ENCODE peak calls at places on chromosomes 6 and 20, in six cellular contexts. E, C, I, W, G and H are unnamed samples.

GRCh38 chr20:35830264-35830663 is 58.4 kb downstream of the PHF20 start:
- DNase-seq in E (no peak), C (no peak), I (no peak), W (no peak), G (no peak), H (no peak)

GRCh38 chr6:122770835-122771601 is 8.5 kb upstream of the FABP7 start:
- DNase-seq in E (peak), C (no peak), I (no peak), W (peak), G (no peak), H (no peak)

GRCh38 chr6:106751501-106752252 is 122.3 kb downstream of the QRSL1 start:
- DNase-seq in E (peak), C (no peak), I (no peak), W (no peak), G (peak), H (no peak)

GRCh38 chr20:52171025-52171424 is 20.6 kb downstream of the ZFP64 start:
- DNase-seq in E (no peak), C (no peak), I (no peak), W (no peak), G (no peak), H (no peak)

GRCh38 chr6:128335963-128336362 is 184.4 kb downstream of the PTPRK start:
- DNase-seq in E (no peak), C (no peak), I (no peak), W (no peak), G (no peak), H (no peak)

GRCh38 chr6:3252861-3253596 is 5.7 kb upstream of the PSMG4 start:
- DNase-seq in E (no peak), C (no peak), I (no peak), W (peak), G (no peak), H (no peak)

GRCh38 chr6:112466378-112467151 is 119.4 kb downstream of the RFPL4B start:
- DNase-seq in E (no peak), C (no peak), I (no peak), W (peak), G (no peak), H (no peak)

GRCh38 chr20:47024461-47024937 is 129.9 kb downstream of the EYA2 start:
- DNase-seq in E (no peak), C (no peak), I (no peak), W (no peak), G (no peak), H (no peak)

GRCh38 chr6:137711929-137712328 is 155.1 kb upstream of the TNFAIP3 start:
- DNase-seq in E (no peak), C (no peak), I (no peak), W (no peak), G (no peak), H (no peak)

GRCh38 chr6:15327271-15327670 is 81.4 kb downstream of the JARID2 start:
- DNase-seq in E (peak), C (peak), I (no peak), W (no peak), G (peak), H (peak)

GRCh38 chr6:3403244-3404154 is 53.4 kb downstream of the SLC22A23 start:
- DNase-seq in E (peak), C (no peak), I (no peak), W (no peak), G (peak), H (no peak)

GRCh38 chr6:144466716-144467115 is 181.6 kb downstream of the UTRN start:
- DNase-seq in E (no peak), C (no peak), I (no peak), W (no peak), G (no peak), H (no peak)

GRCh38 chr20:12644481-12644880 is 364.3 kb upstream of the SPTLC3 start:
- DNase-seq in E (no peak), C (no peak), I (no peak), W (no peak), G (no peak), H (no peak)

GRCh38 chr6:111835807-111836206 is 37.4 kb downstream of the FYN start:
- DNase-seq in E (no peak), C (no peak), I (no peak), W (no peak), G (no peak), H (no peak)

GRCh38 chr6:6024220-6024619 is 17.5 kb upstream of the NRN1 start:
- DNase-seq in E (no peak), C (no peak), I (no peak), W (no peak), G (no peak), H (no peak)

GRCh38 chr6:10383312-10384063 is 31.4 kb downstream of the TFAP2A start:
- DNase-seq in E (no peak), C (no peak), I (no peak), W (peak), G (no peak), H (no peak)

GRCh38 chr6:37696841-37697735 is 595 bp downstream of the MDGA1 start:
- DNase-seq in E (peak), C (no peak), I (no peak), W (peak), G (peak), H (peak)

GRCh38 chr20:38173237-38174156 is 8.4 kb upstream of the TGM2 start:
- DNase-seq in E (no peak), C (no peak), I (no peak), W (peak), G (peak), H (peak)

GRCh38 chr6:1667805-1668175 is 58.1 kb downstream of the FOXC1 start:
- DNase-seq in E (no peak), C (no peak), I (no peak), W (no peak), G (no peak), H (no peak)

GRCh38 chr20:35048739-35049138 is 43.9 kb downstream of the TRPC4AP start:
- DNase-seq in E (no peak), C (peak), I (no peak), W (no peak), G (no peak), H (no peak)

GRCh38 chr6:157269261-157269794 is 54.0 kb downstream of the TMEM242 start:
- DNase-seq in E (peak), C (peak), I (no peak), W (no peak), G (peak), H (no peak)

GRCh38 chr20:62688855-62689460 is 19.7 kb upstream of the NTSR1 start:
- DNase-seq in E (no peak), C (no peak), I (no peak), W (no peak), G (no peak), H (no peak)

GRCh38 chr6:25056130-25056529 is 120.4 kb upstream of the RIPOR2 start:
- DNase-seq in E (no peak), C (no peak), I (no peak), W (peak), G (no peak), H (no peak)

GRCh38 chr6:27684264-27685211 is 211.6 kb upstream of the ZNF184 start:
- DNase-seq in E (peak), C (peak), I (no peak), W (peak), G (no peak), H (peak)

GRCh38 chr6:43174263-43175112 is 3.4 kb downstream of the SRF start:
- DNase-seq in E (peak), C (peak), I (peak), W (peak), G (peak), H (peak)

GRCh38 chr6:43172127-43173007 is 1.3 kb downstream of the SRF start:
- DNase-seq in E (peak), C (peak), I (peak), W (peak), G (peak), H (peak)

GRCh38 chr6:43173496-43174262 is 2.6 kb downstream of the SRF start:
- DNase-seq in E (no peak), C (no peak), I (no peak), W (no peak), G (no peak), H (peak)

GRCh38 chr6:43171284-43172126 is 436 bp downstream of the SRF start:
- DNase-seq in E (peak), C (no peak), I (no peak), W (no peak), G (no peak), H (peak)

GRCh38 chr6:43170452-43171283 is at the start of gene SRF:
- DNase-seq in E (peak), C (peak), I (peak), W (peak), G (peak), H (peak)
- TF ChIP-seq POLR2A in E (peak), C (no peak), I (peak), W (peak), G (no peak), H (peak)

GRCh38 chr6:118650500-118651281 is 700 bp downstream of the CEP85L start:
- DNase-seq in E (peak), C (peak), I (peak), W (peak), G (peak), H (peak)
- TF ChIP-seq POLR2A in E (peak), C (no peak), I (peak), W (no peak), G (no peak), H (peak)

GRCh38 chr20:64037199-64037497 is 1.2 kb downstream of the C20orf204 start:
- DNase-seq in E (no peak), C (no peak), I (no peak), W (no peak), G (no peak), H (no peak)

GRCh38 chr20:64033981-64034493 is 1.9 kb upstream of the C20orf204 start:
- DNase-seq in E (no peak), C (peak), I (no peak), W (no peak), G (no peak), H (no peak)

GRCh38 chr20:64035933-64036345 is at the start of gene C20orf204:
- DNase-seq in E (no peak), C (no peak), I (no peak), W (no peak), G (no peak), H (no peak)

GRCh38 chr20:64036346-64037198 is 590 bp downstream of the C20orf204 start:
- DNase-seq in E (no peak), C (no peak), I (no peak), W (peak), G (no peak), H (no peak)

GRCh38 chr20:64035066-64035932 is 683 bp upstream of the C20orf204 start:
- DNase-seq in E (no peak), C (no peak), I (no peak), W (no peak), G (no peak), H (no peak)
- TF ChIP-seq POLR2A in E (no peak), C (no peak), I (no peak), W (no peak), G (no peak), H (no peak)

DNA sequence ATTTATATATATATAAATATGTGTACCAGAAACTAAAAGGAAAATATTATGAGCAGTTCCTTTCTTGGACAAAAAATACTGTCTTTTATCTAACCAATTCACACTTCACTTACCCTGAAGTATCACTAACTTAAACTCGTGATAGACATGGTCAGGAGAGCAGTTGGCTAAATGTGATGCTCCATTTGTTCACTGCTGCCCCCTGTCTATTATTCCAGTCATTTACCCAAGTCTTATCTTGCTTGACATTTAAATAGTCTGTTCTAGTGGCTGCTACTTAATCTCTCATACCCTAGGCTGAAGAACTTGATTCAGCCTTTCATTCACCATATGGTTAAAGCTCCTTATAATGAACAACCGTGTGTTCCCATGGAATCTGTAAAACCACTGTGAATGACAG is 789.6 kb upstream of the EYS start:
- DNase-seq in E (no peak), C (no peak), I (no peak), W (peak), G (no peak), H (no peak)
- TF ChIP-seq POLR2A in E (no peak), C (no peak), I (no peak), W (no peak), G (no peak), H (no peak)

DNA sequence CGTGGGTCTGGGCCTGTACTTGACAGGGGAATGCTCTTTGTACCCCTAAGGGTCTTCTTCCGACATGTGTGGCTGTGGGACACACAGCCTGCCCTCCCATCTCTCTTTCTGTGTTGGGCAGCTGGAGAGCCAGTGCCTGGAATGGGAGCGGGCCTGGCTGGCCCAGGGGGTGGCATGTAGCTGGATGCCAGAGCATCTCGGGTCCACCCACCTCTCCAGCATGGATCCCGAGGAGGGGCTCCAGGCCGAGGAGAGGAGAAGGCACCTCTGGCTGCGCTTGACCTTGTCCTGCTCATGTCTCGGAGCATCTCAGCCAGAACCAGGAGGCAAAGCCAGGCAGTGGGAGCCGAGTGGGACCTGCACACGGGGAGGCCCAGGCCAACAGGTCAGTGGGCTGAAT is 16.0 kb downstream of the CDH4 start:
- DNase-seq in E (no peak), C (no peak), I (no peak), W (no peak), G (no peak), H (no peak)
- TF ChIP-seq POLR2A in E (no peak), C (no peak), I (no peak), W (no peak), G (no peak), H (no peak)

GRCh38 chr6:87920245-87920644 is 127.4 kb upstream of the SPACA1 start:
- DNase-seq in E (no peak), C (no peak), I (no peak), W (no peak), G (no peak), H (no peak)
- TF ChIP-seq POLR2A in E (no peak), C (no peak), I (no peak), W (no peak), G (no peak), H (no peak)

GRCh38 chr6:30800876-30801275 is 56.5 kb upstream of the IER3 start:
- DNase-seq in E (no peak), C (no peak), I (no peak), W (no peak), G (no peak), H (no peak)
- TF ChIP-seq POLR2A in E (no peak), C (no peak), I (no peak), W (no peak), G (no peak), H (no peak)

GRCh38 chr6:49462927-49463611 is at the start of the genes CENPQ and MMUT:
- DNase-seq in E (peak), C (peak), I (peak), W (peak), G (peak), H (peak)
- TF ChIP-seq POLR2A in E (peak), C (no peak), I (peak), W (peak), G (no peak), H (peak)

DNA sequence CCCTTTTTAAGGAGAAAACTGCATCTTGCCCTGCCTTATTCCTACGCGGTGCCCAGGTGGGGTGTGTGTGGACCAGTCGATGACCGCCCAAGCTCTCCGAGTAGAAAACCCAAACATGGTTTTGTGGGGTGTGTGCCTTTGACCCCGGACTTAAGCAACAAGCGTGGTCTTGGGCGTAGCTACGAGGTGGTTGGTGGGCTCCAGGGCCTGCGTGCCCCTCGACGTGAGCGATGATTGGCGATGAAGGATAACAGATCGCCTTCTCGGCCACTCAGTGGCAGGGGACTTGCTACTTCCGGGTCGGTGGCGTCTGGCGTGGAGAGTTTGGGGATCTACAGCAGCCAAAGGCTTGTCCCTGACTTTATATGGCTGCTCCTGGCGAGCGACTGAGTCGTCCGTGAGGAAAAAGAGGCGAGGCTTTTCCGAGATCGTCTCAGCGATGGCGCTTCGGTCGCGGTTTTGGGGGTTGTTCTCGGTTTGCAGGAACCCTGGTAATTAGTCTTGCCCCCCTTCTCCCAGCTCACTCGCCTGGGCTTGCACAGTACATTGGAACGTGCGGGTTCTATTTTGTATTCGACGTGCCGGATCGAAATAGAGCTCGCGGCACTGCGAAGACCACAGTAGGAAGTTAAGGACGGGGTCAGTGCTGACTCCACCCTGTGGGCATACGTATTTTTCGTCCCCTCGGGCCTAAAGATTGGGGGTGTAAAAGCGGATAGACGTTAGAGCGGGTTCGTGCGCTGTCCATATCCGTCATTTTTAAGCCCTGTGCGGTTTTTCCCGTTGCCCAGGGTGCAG is at the start of gene MRPL18:
- DNase-seq in E (peak), C (peak), I (peak), W (peak), G (peak), H (peak)
- TF ChIP-seq POLR2A in E (peak), C (peak), I (peak), W (peak), G (no peak), H (peak)